ENCODE peak calls at places on chromosomes 13 and 19, in four cellular contexts. W is tibial nerve, I is esophagus squamous epithelium, O is sigmoid colon. N is an unnamed sample.
A peak's percentile ranks its signal among the peaks of the same experiment; 100 is the strongest.

GRCh38 chr19:32626969-32627368 is 46.0 kb downstream of the PDCD5 start:
- DNase-seq in W (no peak), I (no peak), O (no peak), N (no peak)

GRCh38 chr13:114044486-114044885 is 70.6 kb upstream of the C13orf46 start:
- DNase-seq in W (no peak), I (no peak), O (no peak), N (no peak)

GRCh38 chr19:6772028-6772865 is at the start of gene VAV1:
- DNase-seq in W (no peak), I (peak; percentile 55), O (no peak), N (peak; percentile 84)

GRCh38 chr13:113756441-113757097 is 2.5 kb upstream of the TMEM255B start:
- DNase-seq in W (no peak), I (no peak), O (peak; percentile 25), N (no peak)

GRCh38 chr19:49492573-49493411 is 3.4 kb upstream of the RPS11 start:
- DNase-seq in W (no peak), I (no peak), O (no peak), N (no peak)

GRCh38 chr13:46632171-46632570 is 79.2 kb downstream of the LRCH1 start:
- DNase-seq in W (no peak), I (no peak), O (no peak), N (no peak)

GRCh38 chr13:22214184-22214583 is 543.3 kb downstream of the FGF9 start:
- DNase-seq in W (no peak), I (no peak), O (no peak), N (no peak)

GRCh38 chr13:30846311-30846710 is 59.8 kb upstream of the MEDAG start:
- DNase-seq in W (no peak), I (no peak), O (no peak), N (no peak)

GRCh38 chr13:31545616-31546015 is 193.7 kb upstream of the RXFP2 start:
- DNase-seq in W (no peak), I (no peak), O (no peak), N (no peak)

GRCh38 chr13:109700176-109700575 is 86.2 kb downstream of the IRS2 start:
- DNase-seq in W (peak; percentile 48), I (no peak), O (peak; percentile 84), N (peak; percentile 91)

GRCh38 chr19:19662344-19662743 is 1.1 kb downstream of the ATP13A1 start:
- DNase-seq in W (no peak), I (no peak), O (peak; percentile 52), N (no peak)

GRCh38 chr19:816500-816857 is 5.3 kb downstream of the PLPPR3 start:
- DNase-seq in W (no peak), I (no peak), O (no peak), N (no peak)

GRCh38 chr19:814108-815078 is 7.4 kb downstream of the PLPPR3 start:
- DNase-seq in W (no peak), I (no peak), O (no peak), N (no peak)

GRCh38 chr19:815775-816499 is 5.8 kb downstream of the PLPPR3 start:
- DNase-seq in W (no peak), I (no peak), O (no peak), N (no peak)

GRCh38 chr19:813359-814107 is 8.2 kb downstream of the PLPPR3 start:
- DNase-seq in W (no peak), I (no peak), O (no peak), N (no peak)

DNA sequence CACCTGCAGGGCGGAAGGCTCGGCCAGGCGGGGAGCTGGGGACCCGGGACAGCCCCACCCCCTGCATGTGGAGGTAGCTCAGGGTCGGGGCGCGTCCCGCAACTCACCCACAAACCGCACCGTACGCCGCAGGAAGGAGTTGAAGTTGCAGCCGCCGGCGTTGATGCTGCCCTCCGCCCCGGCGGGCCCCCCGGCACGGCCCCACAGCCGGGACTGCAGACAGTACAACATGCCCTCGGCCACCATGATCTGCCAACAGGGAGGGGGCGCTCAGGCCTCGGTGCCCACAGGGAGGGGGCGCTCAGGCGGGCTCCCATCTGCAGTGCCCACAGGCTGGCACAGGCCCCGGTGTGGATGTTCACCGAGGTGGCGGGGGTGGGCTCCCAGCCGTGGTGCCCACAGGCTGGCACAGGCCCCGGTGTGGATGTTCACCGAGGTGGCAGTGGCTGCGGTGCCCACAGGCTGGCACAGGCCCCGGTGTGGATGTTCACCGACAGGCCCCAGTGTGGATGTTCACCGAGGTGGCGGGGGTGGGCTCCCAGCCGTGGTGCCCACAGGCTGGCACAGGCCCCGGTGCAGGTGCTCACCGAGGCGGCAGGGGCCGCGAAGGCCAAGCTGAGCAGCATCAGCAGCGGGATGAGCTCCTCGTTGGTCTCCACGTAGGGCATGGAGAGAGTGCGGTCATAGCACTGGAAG is 6.5 kb downstream of the PLPPR3 start:
- DNase-seq in W (no peak), I (no peak), O (no peak), N (no peak)
- TF ChIP-seq POLR2A in W (no peak), I (no peak), O (no peak), N (no peak)

DNA sequence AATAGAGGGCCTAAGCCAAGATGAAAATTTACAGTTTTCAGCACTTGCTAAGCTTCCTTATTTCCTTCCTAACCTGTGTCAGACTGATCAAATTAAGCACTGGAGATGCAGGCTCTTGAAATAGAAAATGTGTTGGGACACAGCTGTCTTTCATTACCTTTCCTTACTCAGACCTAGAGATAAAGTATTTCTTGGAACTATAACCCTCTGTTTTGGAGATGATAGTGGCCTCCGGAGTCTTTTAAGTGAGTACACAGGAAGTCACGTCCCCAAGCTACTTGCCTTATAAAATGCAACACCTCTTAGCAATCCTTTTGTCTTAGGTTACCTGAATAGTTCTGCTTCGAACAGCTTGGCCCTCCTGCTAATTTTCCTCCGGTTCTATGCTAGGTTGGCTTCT is 12.4 kb upstream of the AKAP11 start:
- DNase-seq in W (no peak), I (no peak), O (no peak), N (no peak)
- H3K4me3 ChIP-seq in W (no peak overlapping the region), I (no peak overlapping the region), O (no peak overlapping the region), N (no peak overlapping the region)

GRCh38 chr19:54231077-54231931 is 8.5 kb upstream of the LILRB3 start:
- DNase-seq in W (peak; percentile 88), I (no peak), O (peak; percentile 92), N (peak; percentile 91)
- TF ChIP-seq POLR2A in W (no peak), I (no peak), O (no peak), N (no peak)

GRCh38 chr19:38737921-38738731 is 6.1 kb downstream of the CAPN12 start:
- DNase-seq in W (no peak), I (no peak), O (peak; percentile 48), N (no peak)

GRCh38 chr19:38737297-38737865 is 6.9 kb downstream of the CAPN12 start:
- DNase-seq in W (no peak), I (no peak), O (no peak), N (no peak)

GRCh38 chr19:38735257-38735686 is 9.0 kb downstream of the CAPN12 start:
- DNase-seq in W (no peak), I (no peak), O (peak; percentile 66), N (peak; percentile 73)

GRCh38 chr19:38736036-38736412 is 8.2 kb downstream of the CAPN12 start:
- DNase-seq in W (no peak), I (no peak), O (peak; percentile 76), N (peak; percentile 69)

GRCh38 chr19:38736413-38737280 is 7.6 kb downstream of the CAPN12 start:
- DNase-seq in W (no peak), I (no peak), O (peak; percentile 71), N (peak; percentile 90)
- H3K4me3 ChIP-seq in W (peak overlapping the region; percentile 52), I (peak overlapping the region; percentile 33), O (peak overlapping the region; percentile 22), N (peak overlapping the region; percentile 38)

DNA sequence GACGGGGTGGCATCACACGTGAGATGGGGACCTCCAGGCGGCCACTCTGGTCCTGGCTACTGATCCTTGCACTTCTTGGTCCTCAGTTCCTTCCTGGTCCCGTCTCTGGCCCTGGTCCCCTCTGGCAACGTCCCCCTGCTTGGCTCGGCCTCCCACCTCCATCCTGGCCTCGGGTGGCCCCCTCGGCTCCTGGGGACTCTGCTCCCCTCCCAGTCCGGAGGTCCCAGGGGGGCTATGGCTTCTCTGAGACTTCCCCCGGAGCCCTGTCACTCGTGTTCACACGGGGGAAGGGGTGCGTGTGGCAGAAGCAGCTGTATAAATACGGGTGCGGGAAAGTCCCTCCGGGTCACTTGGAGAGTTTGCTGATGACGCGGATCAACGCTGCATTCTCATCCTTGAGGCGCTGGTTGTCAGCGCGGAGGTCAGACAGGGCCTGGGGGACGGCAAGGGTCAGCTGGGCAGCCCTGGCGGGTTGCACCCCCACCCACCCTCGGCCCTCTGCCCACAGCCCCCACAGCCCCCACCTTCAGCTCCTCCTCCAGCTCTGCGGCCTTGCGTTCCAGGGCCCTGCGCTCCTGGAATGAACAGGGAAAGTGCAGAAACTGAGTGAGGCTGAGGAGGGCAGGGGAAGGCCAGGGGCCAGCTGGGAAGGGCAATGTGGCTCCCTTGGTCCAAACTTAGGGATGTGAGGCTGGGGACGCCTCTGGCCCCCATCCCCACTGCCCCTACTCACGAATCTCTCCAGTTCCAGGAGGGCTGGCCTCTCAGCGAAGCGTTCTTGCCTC is 15.6 kb downstream of the EPS8L1 start:
- DNase-seq in W (no peak), I (no peak), O (no peak), N (no peak)
- TF ChIP-seq POLR2A in W (no peak), I (no peak), O (no peak), N (no peak)

GRCh38 chr13:34035676-34036325 is 217.9 kb downstream of the RFC3 start:
- DNase-seq in W (no peak), I (no peak), O (no peak), N (no peak)

GRCh38 chr13:34037636-34038325 is 219.8 kb downstream of the RFC3 start:
- DNase-seq in W (no peak), I (no peak), O (no peak), N (no peak)

GRCh38 chr13:34038326-34039068 is 220.5 kb downstream of the RFC3 start:
- DNase-seq in W (no peak), I (no peak), O (no peak), N (no peak)

GRCh38 chr13:34040863-34041262 is 222.9 kb downstream of the RFC3 start:
- DNase-seq in W (no peak), I (no peak), O (no peak), N (no peak)

GRCh38 chr13:34039678-34040077 is 221.7 kb downstream of the RFC3 start:
- DNase-seq in W (no peak), I (no peak), O (no peak), N (no peak)
- H3K4me3 ChIP-seq in W (no peak overlapping the region), I (no peak overlapping the region), O (no peak overlapping the region), N (no peak overlapping the region)

GRCh38 chr19:18108897-18109296 is 11.3 kb downstream of the MAST3 start:
- DNase-seq in W (no peak), I (no peak), O (no peak), N (peak; percentile 60)

GRCh38 chr19:18110833-18111232 is 13.3 kb downstream of the MAST3 start:
- DNase-seq in W (no peak), I (no peak), O (no peak), N (peak; percentile 80)

GRCh38 chr19:18109363-18109730 is 11.8 kb downstream of the MAST3 start:
- DNase-seq in W (no peak), I (no peak), O (no peak), N (peak; percentile 54)

GRCh38 chr19:18107235-18108083 is 9.9 kb downstream of the MAST3 start:
- DNase-seq in W (no peak), I (no peak), O (no peak), N (no peak)

GRCh38 chr19:18109731-18110671 is 12.4 kb downstream of the MAST3 start:
- DNase-seq in W (no peak), I (no peak), O (peak; percentile 74), N (peak; percentile 77)
- TF ChIP-seq POLR2A in W (peak; percentile 28), I (peak; percentile 12), O (no peak), N (peak; percentile 45)